ENCODE peak calls at places on chromosomes 12 and 14, in eight cellular contexts. One of them, this sample, is unnamed.

GRCh38 chr12:28242129-28242887 is 52.1 kb downstream of the CCDC91 start:
- DNase-seq in naive B cell: no peak
- DNase-seq in posterior cingulate gyrus: no peak
- DNase-seq in non-pigmented ciliary epithelial cell: no peak
- DNase-seq in NCI-H1092 treated with DMSO at 0.1 percent for 48 hours: no peak
- DNase-seq in Karpas-422: no peak
- DNase-seq in NCI-H2081: no peak
- DNase-seq in natural killer cell treated with Interleukin-12 subunit alpha and Interleukin-12 subunit beta and Interleukin-15 and Interleukin-18, amount 100 ng/mL, for 72 hours: no peak
- DNase-seq in this sample: no peak

GRCh38 chr12:127809236-127809635 is 457.7 kb upstream of the TMEM132C start:
- DNase-seq in posterior cingulate gyrus: no peak
- DNase-seq in NCI-H1092 treated with DMSO at 0.1 percent for 48 hours: no peak
- DNase-seq in NCI-H2081: no peak
- DNase-seq in natural killer cell treated with Interleukin-12 subunit alpha and Interleukin-12 subunit beta and Interleukin-15 and Interleukin-18, amount 100 ng/mL, for 72 hours: no peak
- DNase-seq in non-pigmented ciliary epithelial cell: peak; percentile 74
- DNase-seq in naive B cell: no peak
- DNase-seq in Karpas-422: no peak
- DNase-seq in this sample: peak; percentile 28

GRCh38 chr14:90522585-90523191 is 125.9 kb downstream of the CALM1 start:
- DNase-seq in NCI-H2081: peak; percentile 90
- DNase-seq in natural killer cell treated with Interleukin-12 subunit alpha and Interleukin-12 subunit beta and Interleukin-15 and Interleukin-18, amount 100 ng/mL, for 72 hours: peak; percentile 54
- DNase-seq in NCI-H1092 treated with DMSO at 0.1 percent for 48 hours: peak; percentile 96
- DNase-seq in Karpas-422: no peak
- DNase-seq in posterior cingulate gyrus: peak; percentile 47
- DNase-seq in non-pigmented ciliary epithelial cell: no peak
- DNase-seq in naive B cell: no peak
- DNase-seq in this sample: no peak

GRCh38 chr14:50937800-50938199 is 6.5 kb downstream of the PYGL start:
- DNase-seq in NCI-H1092 treated with DMSO at 0.1 percent for 48 hours: no peak
- DNase-seq in Karpas-422: no peak
- DNase-seq in naive B cell: no peak
- DNase-seq in natural killer cell treated with Interleukin-12 subunit alpha and Interleukin-12 subunit beta and Interleukin-15 and Interleukin-18, amount 100 ng/mL, for 72 hours: no peak
- DNase-seq in posterior cingulate gyrus: no peak
- DNase-seq in NCI-H2081: no peak
- DNase-seq in non-pigmented ciliary epithelial cell: no peak
- DNase-seq in this sample: no peak

GRCh38 chr12:21656931-21657335 is 709 bp downstream of the LDHB start:
- DNase-seq in naive B cell: peak; percentile 8
- DNase-seq in non-pigmented ciliary epithelial cell: no peak
- DNase-seq in NCI-H1092 treated with DMSO at 0.1 percent for 48 hours: peak; percentile 63
- DNase-seq in natural killer cell treated with Interleukin-12 subunit alpha and Interleukin-12 subunit beta and Interleukin-15 and Interleukin-18, amount 100 ng/mL, for 72 hours: no peak
- DNase-seq in NCI-H2081: peak; percentile 52
- DNase-seq in Karpas-422: peak; percentile 81
- DNase-seq in posterior cingulate gyrus: peak; percentile 58
- DNase-seq in this sample: no peak

GRCh38 chr12:123167329-123167728 is 16.4 kb upstream of the PITPNM2 start:
- DNase-seq in Karpas-422: no peak
- DNase-seq in naive B cell: no peak
- DNase-seq in NCI-H1092 treated with DMSO at 0.1 percent for 48 hours: no peak
- DNase-seq in posterior cingulate gyrus: no peak
- DNase-seq in non-pigmented ciliary epithelial cell: no peak
- DNase-seq in NCI-H2081: no peak
- DNase-seq in natural killer cell treated with Interleukin-12 subunit alpha and Interleukin-12 subunit beta and Interleukin-15 and Interleukin-18, amount 100 ng/mL, for 72 hours: no peak
- DNase-seq in this sample: no peak

GRCh38 chr12:39503445-39503844 is 60.5 kb upstream of the KIF21A start:
- DNase-seq in non-pigmented ciliary epithelial cell: peak; percentile 46
- DNase-seq in naive B cell: no peak
- DNase-seq in NCI-H2081: no peak
- DNase-seq in natural killer cell treated with Interleukin-12 subunit alpha and Interleukin-12 subunit beta and Interleukin-15 and Interleukin-18, amount 100 ng/mL, for 72 hours: no peak
- DNase-seq in Karpas-422: no peak
- DNase-seq in posterior cingulate gyrus: no peak
- DNase-seq in NCI-H1092 treated with DMSO at 0.1 percent for 48 hours: no peak
- DNase-seq in this sample: peak; percentile 11

GRCh38 chr12:95096852-95097251 is 23.4 kb upstream of the NR2C1 start:
- DNase-seq in posterior cingulate gyrus: peak; percentile 19
- DNase-seq in non-pigmented ciliary epithelial cell: no peak
- DNase-seq in NCI-H2081: peak; percentile 74
- DNase-seq in natural killer cell treated with Interleukin-12 subunit alpha and Interleukin-12 subunit beta and Interleukin-15 and Interleukin-18, amount 100 ng/mL, for 72 hours: no peak
- DNase-seq in Karpas-422: no peak
- DNase-seq in naive B cell: no peak
- DNase-seq in NCI-H1092 treated with DMSO at 0.1 percent for 48 hours: peak; percentile 66
- DNase-seq in this sample: no peak

GRCh38 chr12:5694759-5695409 is 250.2 kb downstream of the ANO2 start:
- DNase-seq in non-pigmented ciliary epithelial cell: no peak
- DNase-seq in Karpas-422: no peak
- DNase-seq in naive B cell: no peak
- DNase-seq in NCI-H1092 treated with DMSO at 0.1 percent for 48 hours: no peak
- DNase-seq in posterior cingulate gyrus: no peak
- DNase-seq in natural killer cell treated with Interleukin-12 subunit alpha and Interleukin-12 subunit beta and Interleukin-15 and Interleukin-18, amount 100 ng/mL, for 72 hours: no peak
- DNase-seq in NCI-H2081: no peak
- DNase-seq in this sample: no peak

GRCh38 chr12:21725731-21726130 is 48.8 kb downstream of the KCNJ8 start:
- DNase-seq in natural killer cell treated with Interleukin-12 subunit alpha and Interleukin-12 subunit beta and Interleukin-15 and Interleukin-18, amount 100 ng/mL, for 72 hours: no peak
- DNase-seq in NCI-H2081: no peak
- DNase-seq in non-pigmented ciliary epithelial cell: no peak
- DNase-seq in Karpas-422: no peak
- DNase-seq in naive B cell: no peak
- DNase-seq in NCI-H1092 treated with DMSO at 0.1 percent for 48 hours: no peak
- DNase-seq in posterior cingulate gyrus: no peak
- DNase-seq in this sample: no peak

GRCh38 chr12:4275869-4276253 is 2.3 kb downstream of the CCND2 start:
- DNase-seq in NCI-H1092 treated with DMSO at 0.1 percent for 48 hours: no peak
- DNase-seq in NCI-H2081: no peak
- DNase-seq in naive B cell: no peak
- DNase-seq in posterior cingulate gyrus: no peak
- DNase-seq in Karpas-422: no peak
- DNase-seq in natural killer cell treated with Interleukin-12 subunit alpha and Interleukin-12 subunit beta and Interleukin-15 and Interleukin-18, amount 100 ng/mL, for 72 hours: no peak
- DNase-seq in non-pigmented ciliary epithelial cell: no peak
- DNase-seq in this sample: no peak

GRCh38 chr12:132489078-132489601 is 811 bp upstream of the FBRSL1 start:
- DNase-seq in NCI-H2081: no peak
- DNase-seq in Karpas-422: no peak
- DNase-seq in naive B cell: peak; percentile 83
- DNase-seq in posterior cingulate gyrus: no peak
- DNase-seq in non-pigmented ciliary epithelial cell: no peak
- DNase-seq in natural killer cell treated with Interleukin-12 subunit alpha and Interleukin-12 subunit beta and Interleukin-15 and Interleukin-18, amount 100 ng/mL, for 72 hours: peak; percentile 88
- DNase-seq in NCI-H1092 treated with DMSO at 0.1 percent for 48 hours: no peak
- DNase-seq in this sample: no peak

GRCh38 chr14:31718585-31718984 is 157.4 kb downstream of the NUBPL start:
- DNase-seq in NCI-H1092 treated with DMSO at 0.1 percent for 48 hours: no peak
- DNase-seq in natural killer cell treated with Interleukin-12 subunit alpha and Interleukin-12 subunit beta and Interleukin-15 and Interleukin-18, amount 100 ng/mL, for 72 hours: no peak
- DNase-seq in naive B cell: no peak
- DNase-seq in NCI-H2081: no peak
- DNase-seq in posterior cingulate gyrus: no peak
- DNase-seq in non-pigmented ciliary epithelial cell: no peak
- DNase-seq in Karpas-422: no peak
- DNase-seq in this sample: no peak

GRCh38 chr14:51575225-51576111 is 76.2 kb upstream of the FRMD6 start:
- DNase-seq in NCI-H2081: no peak
- DNase-seq in NCI-H1092 treated with DMSO at 0.1 percent for 48 hours: no peak
- DNase-seq in naive B cell: no peak
- DNase-seq in natural killer cell treated with Interleukin-12 subunit alpha and Interleukin-12 subunit beta and Interleukin-15 and Interleukin-18, amount 100 ng/mL, for 72 hours: no peak
- DNase-seq in non-pigmented ciliary epithelial cell: no peak
- DNase-seq in posterior cingulate gyrus: no peak
- DNase-seq in Karpas-422: no peak
- DNase-seq in this sample: no peak

GRCh38 chr12:13864081-13864673 is 117.2 kb downstream of the GRIN2B start:
- DNase-seq in natural killer cell treated with Interleukin-12 subunit alpha and Interleukin-12 subunit beta and Interleukin-15 and Interleukin-18, amount 100 ng/mL, for 72 hours: no peak
- DNase-seq in naive B cell: peak; percentile 43
- DNase-seq in posterior cingulate gyrus: peak; percentile 88
- DNase-seq in NCI-H2081: peak; percentile 74
- DNase-seq in NCI-H1092 treated with DMSO at 0.1 percent for 48 hours: peak; percentile 64
- DNase-seq in non-pigmented ciliary epithelial cell: peak; percentile 10
- DNase-seq in Karpas-422: peak; percentile 90
- DNase-seq in this sample: peak; percentile 18

GRCh38 chr12:15664491-15664890 is 124.7 kb downstream of the EPS8 start:
- DNase-seq in non-pigmented ciliary epithelial cell: no peak
- DNase-seq in NCI-H1092 treated with DMSO at 0.1 percent for 48 hours: no peak
- DNase-seq in Karpas-422: no peak
- DNase-seq in natural killer cell treated with Interleukin-12 subunit alpha and Interleukin-12 subunit beta and Interleukin-15 and Interleukin-18, amount 100 ng/mL, for 72 hours: no peak
- DNase-seq in NCI-H2081: no peak
- DNase-seq in naive B cell: no peak
- DNase-seq in posterior cingulate gyrus: no peak
- DNase-seq in this sample: no peak

GRCh38 chr12:94987806-94988205 is 15.7 kb downstream of the NDUFA12 start:
- DNase-seq in NCI-H1092 treated with DMSO at 0.1 percent for 48 hours: no peak
- DNase-seq in NCI-H2081: no peak
- DNase-seq in non-pigmented ciliary epithelial cell: no peak
- DNase-seq in posterior cingulate gyrus: no peak
- DNase-seq in Karpas-422: peak; percentile 30
- DNase-seq in naive B cell: no peak
- DNase-seq in natural killer cell treated with Interleukin-12 subunit alpha and Interleukin-12 subunit beta and Interleukin-15 and Interleukin-18, amount 100 ng/mL, for 72 hours: no peak
- DNase-seq in this sample: no peak

GRCh38 chr14:94615254-94615653 is 3.1 kb downstream of the SERPINA3 start:
- DNase-seq in NCI-H1092 treated with DMSO at 0.1 percent for 48 hours: no peak
- DNase-seq in Karpas-422: no peak
- DNase-seq in posterior cingulate gyrus: no peak
- DNase-seq in naive B cell: no peak
- DNase-seq in natural killer cell treated with Interleukin-12 subunit alpha and Interleukin-12 subunit beta and Interleukin-15 and Interleukin-18, amount 100 ng/mL, for 72 hours: no peak
- DNase-seq in NCI-H2081: no peak
- DNase-seq in non-pigmented ciliary epithelial cell: no peak
- DNase-seq in this sample: no peak

GRCh38 chr12:121795029-121795977 is 1.8 kb upstream of the RHOF start:
- DNase-seq in NCI-H2081: peak; percentile 79
- DNase-seq in NCI-H1092 treated with DMSO at 0.1 percent for 48 hours: peak; percentile 56
- DNase-seq in posterior cingulate gyrus: peak; percentile 92
- DNase-seq in non-pigmented ciliary epithelial cell: no peak
- DNase-seq in Karpas-422: peak; percentile 90
- DNase-seq in naive B cell: peak; percentile 79
- DNase-seq in natural killer cell treated with Interleukin-12 subunit alpha and Interleukin-12 subunit beta and Interleukin-15 and Interleukin-18, amount 100 ng/mL, for 72 hours: peak; percentile 86
- DNase-seq in this sample: peak; percentile 85

GRCh38 chr12:102824218-102824835 is 92.7 kb downstream of the PAH start:
- DNase-seq in NCI-H1092 treated with DMSO at 0.1 percent for 48 hours: no peak
- DNase-seq in NCI-H2081: no peak
- DNase-seq in posterior cingulate gyrus: peak; percentile 14
- DNase-seq in natural killer cell treated with Interleukin-12 subunit alpha and Interleukin-12 subunit beta and Interleukin-15 and Interleukin-18, amount 100 ng/mL, for 72 hours: no peak
- DNase-seq in non-pigmented ciliary epithelial cell: no peak
- DNase-seq in naive B cell: no peak
- DNase-seq in Karpas-422: no peak
- DNase-seq in this sample: peak; percentile 32

GRCh38 chr14:60151715-60152114 is 13.5 kb downstream of the DHRS7 start:
- DNase-seq in naive B cell: peak; percentile 53
- DNase-seq in posterior cingulate gyrus: peak; percentile 74
- DNase-seq in NCI-H2081: peak; percentile 59
- DNase-seq in natural killer cell treated with Interleukin-12 subunit alpha and Interleukin-12 subunit beta and Interleukin-15 and Interleukin-18, amount 100 ng/mL, for 72 hours: peak; percentile 87
- DNase-seq in Karpas-422: no peak
- DNase-seq in non-pigmented ciliary epithelial cell: peak; percentile 73
- DNase-seq in NCI-H1092 treated with DMSO at 0.1 percent for 48 hours: no peak
- DNase-seq in this sample: peak; percentile 99

GRCh38 chr14:57732886-57733285 is 133.0 kb downstream of the SLC35F4 start:
- DNase-seq in natural killer cell treated with Interleukin-12 subunit alpha and Interleukin-12 subunit beta and Interleukin-15 and Interleukin-18, amount 100 ng/mL, for 72 hours: no peak
- DNase-seq in posterior cingulate gyrus: no peak
- DNase-seq in non-pigmented ciliary epithelial cell: peak; percentile 34
- DNase-seq in NCI-H1092 treated with DMSO at 0.1 percent for 48 hours: peak; percentile 36
- DNase-seq in Karpas-422: no peak
- DNase-seq in NCI-H2081: peak; percentile 65
- DNase-seq in naive B cell: no peak
- DNase-seq in this sample: no peak

GRCh38 chr12:39692258-39692853 is 72.8 kb upstream of the ABCD2 start:
- DNase-seq in posterior cingulate gyrus: no peak
- DNase-seq in natural killer cell treated with Interleukin-12 subunit alpha and Interleukin-12 subunit beta and Interleukin-15 and Interleukin-18, amount 100 ng/mL, for 72 hours: no peak
- DNase-seq in NCI-H2081: no peak
- DNase-seq in naive B cell: no peak
- DNase-seq in non-pigmented ciliary epithelial cell: no peak
- DNase-seq in NCI-H1092 treated with DMSO at 0.1 percent for 48 hours: no peak
- DNase-seq in Karpas-422: peak; percentile 44
- DNase-seq in this sample: no peak

GRCh38 chr12:102043928-102044327 is 17.9 kb downstream of the WASHC3 start:
- DNase-seq in natural killer cell treated with Interleukin-12 subunit alpha and Interleukin-12 subunit beta and Interleukin-15 and Interleukin-18, amount 100 ng/mL, for 72 hours: no peak
- DNase-seq in naive B cell: no peak
- DNase-seq in posterior cingulate gyrus: no peak
- DNase-seq in non-pigmented ciliary epithelial cell: no peak
- DNase-seq in NCI-H2081: no peak
- DNase-seq in Karpas-422: no peak
- DNase-seq in NCI-H1092 treated with DMSO at 0.1 percent for 48 hours: no peak
- DNase-seq in this sample: no peak